ENCODE peak calls at places on chromosomes 1 and 21, in seven cellular contexts. G is OCI-LY7, K is fibroblast of mammary gland, Q is transverse colon, D is choroid plexus epithelial cell, T is GM23338, E is body of pancreas. X is an unnamed sample.

GRCh38 chr1:7474786-7475502 is 296.2 kb upstream of the VAMP3 start:
- DNase-seq in E (no peak), K (no peak), G (no peak), D (no peak), T (peak), Q (no peak), X (no peak)

GRCh38 chr1:232547938-232548484 is 81.9 kb downstream of the SIPA1L2 start:
- DNase-seq in G (peak), T (no peak), K (no peak), D (no peak), Q (no peak), E (no peak), X (no peak)

GRCh38 chr1:36352141-36352909 is 28.9 kb upstream of the EVA1B start:
- DNase-seq in K (peak), E (no peak), Q (no peak), D (peak), T (no peak), G (no peak), X (peak)

GRCh38 chr1:177329871-177330270 is 159.1 kb downstream of the BRINP2 start:
- DNase-seq in T (no peak), K (peak), E (no peak), D (no peak), G (no peak), Q (no peak), X (peak)

GRCh38 chr1:218498061-218498938 is 153.2 kb downstream of the TGFB2 start:
- DNase-seq in D (peak), Q (no peak), T (no peak), E (peak), G (no peak), K (peak), X (peak)

GRCh38 chr1:16077430-16078245 is 4.2 kb upstream of the FAM131C start:
- DNase-seq in E (no peak), T (no peak), D (no peak), K (peak), G (no peak), Q (no peak), X (peak)

GRCh38 chr21:41167348-41168342 is at the start of gene BACE2:
- DNase-seq in K (peak), T (peak), E (peak), D (peak), Q (peak), G (no peak), X (peak)

GRCh38 chr21:35428927-35429326 is 379.8 kb upstream of the RUNX1 start:
- DNase-seq in T (no peak), G (no peak), Q (no peak), E (no peak), D (no peak), K (peak), X (no peak)

GRCh38 chr21:38170705-38171682 is 85.8 kb upstream of the KCNJ15 start:
- DNase-seq in Q (no peak), G (no peak), E (no peak), K (peak), D (peak), T (peak), X (no peak)

GRCh38 chr1:34781844-34782391 is 904 bp downstream of the GJB3 start:
- DNase-seq in K (no peak), E (no peak), D (no peak), G (no peak), T (peak), Q (peak), X (no peak)

GRCh38 chr21:39956586-39956985 is 89.3 kb downstream of the PCP4 start:
- DNase-seq in D (no peak), K (no peak), E (no peak), G (no peak), Q (no peak), T (peak), X (no peak)

GRCh38 chr21:41411449-41412089 is 14.5 kb upstream of the MX1 start:
- DNase-seq in G (peak), D (no peak), E (peak), K (peak), T (peak), Q (peak), X (no peak)

GRCh38 chr1:87369736-87370135 is 41.1 kb downstream of the LMO4 start:
- DNase-seq in T (no peak), Q (no peak), K (no peak), G (no peak), D (no peak), E (no peak), X (no peak)

GRCh38 chr1:236016083-236016482 is 48.8 kb downstream of the NID1 start:
- DNase-seq in E (peak), D (peak), K (peak), G (no peak), Q (peak), T (no peak), X (peak)

GRCh38 chr1:211415700-211416099 is 76.3 kb downstream of the RD3 start:
- DNase-seq in G (no peak), T (no peak), K (no peak), D (no peak), Q (no peak), E (no peak), X (no peak)

GRCh38 chr1:247681288-247681897 is 1.9 kb upstream of the OR13G1 start:
- DNase-seq in K (peak), D (peak), T (peak), G (peak), E (peak), Q (peak), X (no peak)

GRCh38 chr1:111505641-111506119 is 2.2 kb upstream of the ADORA3 start:
- DNase-seq in G (peak), T (no peak), Q (peak), D (no peak), E (peak), K (no peak), X (no peak)

GRCh38 chr1:198936371-198937083 is 297.7 kb downstream of the PTPRC start:
- DNase-seq in Q (no peak), E (no peak), K (peak), T (no peak), G (peak), D (peak), X (peak)

GRCh38 chr1:178337091-178337726 is 159.6 kb downstream of the CLEC20A start:
- DNase-seq in E (no peak), D (no peak), T (no peak), K (no peak), Q (no peak), G (no peak), X (no peak)

GRCh38 chr1:1941868-1942752 is 23.0 kb upstream of the TMEM52 start:
- DNase-seq in G (no peak), K (no peak), D (no peak), E (no peak), Q (no peak), T (no peak), X (no peak)

GRCh38 chr1:214335567-214335966 is 54.6 kb downstream of the SMYD2 start:
- DNase-seq in D (no peak), E (no peak), K (no peak), Q (no peak), G (no peak), T (no peak), X (no peak)

GRCh38 chr1:29283804-29284195 is 47.5 kb downstream of the PTPRU start:
- DNase-seq in K (no peak), T (peak), Q (no peak), G (no peak), E (no peak), D (no peak), X (no peak)

GRCh38 chr1:207025144-207025880 is 7.2 kb downstream of the C1orf116 start:
- DNase-seq in T (peak), E (peak), D (peak), Q (no peak), G (no peak), K (peak), X (peak)

GRCh38 chr1:167178831-167179230 is 41.9 kb upstream of the POU2F1 start:
- DNase-seq in T (no peak), D (no peak), G (no peak), K (no peak), Q (no peak), E (no peak), X (no peak)

DNA sequence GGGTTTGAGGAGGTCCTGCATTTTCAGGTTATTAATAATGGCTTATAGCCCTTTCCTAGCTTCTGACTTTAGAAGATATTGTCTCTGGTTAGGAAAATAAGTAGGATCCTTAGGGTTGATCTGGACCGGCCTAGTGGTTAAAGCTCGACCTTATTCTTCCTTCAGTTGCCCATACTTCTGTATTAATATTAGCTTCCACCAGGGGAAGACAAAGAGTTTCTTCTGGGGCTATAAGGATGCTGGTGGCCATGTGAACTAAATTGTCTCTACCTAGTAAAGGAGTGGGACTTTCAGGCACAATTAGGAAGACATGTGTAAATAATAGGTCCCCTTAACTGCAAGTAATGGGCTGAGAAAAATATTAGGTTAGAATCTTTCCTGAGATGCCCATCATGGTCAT is 20.6 kb upstream of the FCGR2A start:
- DNase-seq in G (peak), E (no peak), K (peak), D (peak), T (peak), Q (no peak), X (no peak)
- TF ChIP-seq CTCF in G (peak), E (no peak), K (peak), D (peak), T (peak), Q (peak), X (peak)

GRCh38 chr21:26844258-26845065 is 747 bp downstream of the ADAMTS1 start:
- DNase-seq in K (no peak), Q (no peak), T (peak), D (peak), E (peak), G (no peak), X (no peak)

GRCh38 chr21:26845066-26845749 is at the start of gene ADAMTS1:
- DNase-seq in Q (peak), E (peak), D (peak), K (peak), T (peak), G (no peak), X (peak)

GRCh38 chr21:26842976-26843911 is 2.0 kb downstream of the ADAMTS1 start:
- DNase-seq in Q (peak), G (no peak), D (peak), T (peak), E (peak), K (peak), X (peak)

GRCh38 chr21:26842300-26842699 is 2.9 kb downstream of the ADAMTS1 start:
- DNase-seq in Q (no peak), K (peak), E (no peak), T (no peak), D (peak), G (no peak), X (no peak)

GRCh38 chr21:26843912-26844257 is 1.3 kb downstream of the ADAMTS1 start:
- DNase-seq in G (no peak), T (peak), K (peak), D (peak), Q (no peak), E (no peak), X (no peak)
- H3K4me3 ChIP-seq in G (no peak), T (peak), K (peak), D (peak), Q (peak), E (peak), X (peak)

GRCh38 chr1:12442217-12442616 is 175.8 kb downstream of the DHRS3 start:
- DNase-seq in Q (no peak), G (no peak), K (no peak), T (no peak), D (no peak), E (no peak), X (no peak)
- TF ChIP-seq CTCF in Q (no peak), G (no peak), K (no peak), T (no peak), D (no peak), E (no peak), X (no peak)

DNA sequence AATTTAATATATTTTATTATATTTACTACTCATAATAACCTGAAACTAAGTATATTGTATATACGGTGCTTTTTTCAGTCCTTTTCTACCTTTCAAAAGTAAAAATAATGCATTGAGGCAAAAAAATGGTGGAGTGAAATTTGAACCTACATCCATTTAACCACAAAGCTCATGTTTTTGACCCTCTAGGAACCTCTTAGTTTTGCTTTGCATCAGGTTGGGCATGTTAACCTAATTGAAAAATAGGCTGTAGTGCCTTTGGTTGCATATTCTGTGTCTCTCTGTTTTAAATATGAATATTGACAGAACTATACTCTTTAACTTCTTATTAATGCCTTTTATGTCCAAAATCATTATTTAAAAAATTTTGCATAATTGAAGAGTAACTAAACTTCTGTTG is 3.8 kb downstream of the SGIP1 start:
- DNase-seq in K (no peak), T (no peak), E (no peak), Q (no peak), D (peak), G (no peak), X (no peak)
- H3K4me3 ChIP-seq in K (no peak), T (no peak), E (no peak), Q (no peak), D (no peak), G (no peak), X (no peak)

DNA sequence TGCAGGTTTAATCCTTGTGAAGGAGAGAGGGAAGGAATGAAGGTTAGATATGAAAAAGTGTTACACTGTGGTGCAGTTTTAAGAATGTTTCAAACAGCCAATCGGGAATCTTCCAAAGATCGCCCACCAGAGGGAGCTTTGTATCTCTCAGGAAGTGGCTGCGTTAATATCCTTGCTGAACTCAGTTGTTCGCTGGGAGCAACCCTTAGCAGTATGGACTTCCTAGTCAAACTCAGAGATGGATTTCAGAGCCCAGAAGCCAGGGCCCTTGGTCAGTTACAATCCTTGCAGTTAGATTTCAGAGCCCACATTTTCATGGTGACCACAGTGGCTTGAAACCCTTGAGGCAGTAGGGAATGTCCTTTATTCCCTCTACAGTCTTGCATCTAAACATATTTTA is 136.2 kb downstream of the NTNG1 start:
- DNase-seq in K (peak), D (peak), G (peak), Q (peak), E (peak), T (peak), X (peak)
- TF ChIP-seq CTCF in K (peak), D (peak), G (peak), Q (peak), E (peak), T (peak), X (peak)